ENCODE peak calls at places on chromosomes 12 and 14, in six cellular contexts. One of them, this sample, is unnamed.

GRCh38 chr12:108305520-108305919 is 33.6 kb downstream of the CMKLR1 start:
- DNase-seq in Caco-2: no peak
- DNase-seq in epithelial cell of esophagus: peak; percentile 42
- DNase-seq in uterus: peak; percentile 94
- DNase-seq in lower leg skin: peak; percentile 91
- DNase-seq in heart right ventricle: peak; percentile 88
- DNase-seq in this sample: peak; percentile 26

GRCh38 chr14:85024931-85025330 is 505.0 kb upstream of the FLRT2 start:
- DNase-seq in uterus: no peak
- DNase-seq in epithelial cell of esophagus: no peak
- DNase-seq in Caco-2: no peak
- DNase-seq in heart right ventricle: no peak
- DNase-seq in lower leg skin: no peak
- DNase-seq in this sample: no peak

GRCh38 chr12:98449601-98450000 is 65.8 kb upstream of the TMPO start:
- DNase-seq in epithelial cell of esophagus: no peak
- DNase-seq in uterus: no peak
- DNase-seq in Caco-2: no peak
- DNase-seq in heart right ventricle: no peak
- DNase-seq in lower leg skin: no peak
- DNase-seq in this sample: no peak

GRCh38 chr14:80304125-80304766 is 92.9 kb upstream of the DIO2 start:
- DNase-seq in lower leg skin: peak; percentile 48
- DNase-seq in heart right ventricle: no peak
- DNase-seq in epithelial cell of esophagus: peak; percentile 64
- DNase-seq in uterus: peak; percentile 15
- DNase-seq in Caco-2: no peak
- DNase-seq in this sample: peak; percentile 17

GRCh38 chr14:75648066-75648838 is 12.4 kb downstream of the ERG28 start:
- DNase-seq in Caco-2: peak; percentile 87
- DNase-seq in heart right ventricle: peak; percentile 24
- DNase-seq in epithelial cell of esophagus: peak; percentile 94
- DNase-seq in lower leg skin: no peak
- DNase-seq in uterus: peak; percentile 18
- DNase-seq in this sample: peak; percentile 95

GRCh38 chr14:51430600-51430999 is 190.6 kb downstream of the TMX1 start:
- DNase-seq in epithelial cell of esophagus: no peak
- DNase-seq in lower leg skin: no peak
- DNase-seq in uterus: no peak
- DNase-seq in Caco-2: no peak
- DNase-seq in heart right ventricle: no peak
- DNase-seq in this sample: no peak

GRCh38 chr12:113932411-113933196 is 33.5 kb downstream of the RBM19 start:
- DNase-seq in Caco-2: no peak
- DNase-seq in lower leg skin: no peak
- DNase-seq in heart right ventricle: peak; percentile 26
- DNase-seq in epithelial cell of esophagus: no peak
- DNase-seq in uterus: peak; percentile 44
- DNase-seq in this sample: no peak

GRCh38 chr14:91245029-91245428 is 525 bp upstream of the GPR68 start:
- DNase-seq in uterus: no peak
- DNase-seq in heart right ventricle: no peak
- DNase-seq in Caco-2: no peak
- DNase-seq in epithelial cell of esophagus: no peak
- DNase-seq in lower leg skin: no peak
- DNase-seq in this sample: no peak

GRCh38 chr12:124537525-124538193 is 29.8 kb downstream of the NCOR2 start:
- DNase-seq in epithelial cell of esophagus: no peak
- DNase-seq in uterus: no peak
- DNase-seq in lower leg skin: no peak
- DNase-seq in heart right ventricle: peak; percentile 65
- DNase-seq in Caco-2: no peak
- DNase-seq in this sample: no peak

GRCh38 chr14:23094666-23095195 is at the start of gene ACIN1:
- DNase-seq in uterus: peak; percentile 82
- DNase-seq in epithelial cell of esophagus: peak; percentile 79
- DNase-seq in heart right ventricle: peak; percentile 99
- DNase-seq in Caco-2: peak; percentile 85
- DNase-seq in lower leg skin: peak; percentile 76
- DNase-seq in this sample: peak; percentile 73

GRCh38 chr14:104282332-104283196 is 144.2 kb downstream of the KIF26A start:
- DNase-seq in lower leg skin: no peak
- DNase-seq in Caco-2: peak; percentile 9
- DNase-seq in uterus: peak; percentile 10
- DNase-seq in heart right ventricle: no peak
- DNase-seq in epithelial cell of esophagus: no peak
- DNase-seq in this sample: no peak

GRCh38 chr14:91138511-91139359 is 24.9 kb downstream of the DGLUCY start:
- DNase-seq in lower leg skin: no peak
- DNase-seq in uterus: no peak
- DNase-seq in Caco-2: peak; percentile 61
- DNase-seq in heart right ventricle: no peak
- DNase-seq in epithelial cell of esophagus: peak; percentile 47
- DNase-seq in this sample: peak; percentile 33

GRCh38 chr12:40502322-40502721 is 189.9 kb upstream of the CNTN1 start:
- DNase-seq in heart right ventricle: no peak
- DNase-seq in uterus: no peak
- DNase-seq in Caco-2: no peak
- DNase-seq in lower leg skin: no peak
- DNase-seq in epithelial cell of esophagus: no peak
- DNase-seq in this sample: no peak

GRCh38 chr12:130863298-130863697 is 8.6 kb upstream of the RAN start:
- DNase-seq in lower leg skin: no peak
- DNase-seq in heart right ventricle: no peak
- DNase-seq in Caco-2: peak; percentile 71
- DNase-seq in epithelial cell of esophagus: peak; percentile 48
- DNase-seq in uterus: no peak
- DNase-seq in this sample: no peak

GRCh38 chr12:49673446-49674317 is 33.5 kb downstream of the FMNL3 start:
- DNase-seq in epithelial cell of esophagus: peak; percentile 53
- DNase-seq in heart right ventricle: peak; percentile 91
- DNase-seq in Caco-2: no peak
- DNase-seq in uterus: peak; percentile 95
- DNase-seq in lower leg skin: peak; percentile 80
- DNase-seq in this sample: peak; percentile 47

GRCh38 chr12:25824729-25825128 is 133.8 kb upstream of the RASSF8 start:
- DNase-seq in uterus: no peak
- DNase-seq in Caco-2: no peak
- DNase-seq in epithelial cell of esophagus: no peak
- DNase-seq in lower leg skin: no peak
- DNase-seq in heart right ventricle: no peak
- DNase-seq in this sample: no peak

GRCh38 chr12:60197589-60197988 is 601.8 kb downstream of the SLC16A7 start:
- DNase-seq in epithelial cell of esophagus: peak; percentile 82
- DNase-seq in heart right ventricle: no peak
- DNase-seq in lower leg skin: no peak
- DNase-seq in Caco-2: no peak
- DNase-seq in uterus: no peak
- DNase-seq in this sample: peak; percentile 89

GRCh38 chr14:59275668-59276067 is 87.2 kb downstream of the DAAM1 start:
- DNase-seq in epithelial cell of esophagus: peak; percentile 90
- DNase-seq in lower leg skin: no peak
- DNase-seq in uterus: no peak
- DNase-seq in heart right ventricle: no peak
- DNase-seq in Caco-2: no peak
- DNase-seq in this sample: peak; percentile 97

GRCh38 chr14:30330452-30330851 is 228.5 kb upstream of the G2E3 start:
- DNase-seq in uterus: no peak
- DNase-seq in epithelial cell of esophagus: peak; percentile 23
- DNase-seq in lower leg skin: no peak
- DNase-seq in heart right ventricle: no peak
- DNase-seq in Caco-2: no peak
- DNase-seq in this sample: peak; percentile 9

GRCh38 chr14:102786758-102787157 is 9.5 kb downstream of the TRAF3 start:
- DNase-seq in heart right ventricle: no peak
- DNase-seq in epithelial cell of esophagus: peak; percentile 66
- DNase-seq in uterus: no peak
- DNase-seq in lower leg skin: no peak
- DNase-seq in Caco-2: no peak
- DNase-seq in this sample: peak; percentile 67

GRCh38 chr12:104083769-104084475 is 19.6 kb downstream of the HCFC2 start:
- DNase-seq in epithelial cell of esophagus: no peak
- DNase-seq in Caco-2: no peak
- DNase-seq in heart right ventricle: no peak
- DNase-seq in lower leg skin: no peak
- DNase-seq in uterus: no peak
- DNase-seq in this sample: no peak

GRCh38 chr12:121927798-121928197 is 9.4 kb downstream of the CFAP251 start:
- DNase-seq in lower leg skin: no peak
- DNase-seq in epithelial cell of esophagus: no peak
- DNase-seq in Caco-2: no peak
- DNase-seq in uterus: no peak
- DNase-seq in heart right ventricle: no peak
- DNase-seq in this sample: no peak

GRCh38 chr12:46669720-46670119 is 156.1 kb downstream of the SLC38A4 start:
- DNase-seq in Caco-2: no peak
- DNase-seq in lower leg skin: no peak
- DNase-seq in uterus: no peak
- DNase-seq in heart right ventricle: no peak
- DNase-seq in epithelial cell of esophagus: no peak
- DNase-seq in this sample: no peak

GRCh38 chr14:60515696-60516284 is 6.8 kb downstream of the SIX6 start:
- DNase-seq in Caco-2: no peak
- DNase-seq in uterus: no peak
- DNase-seq in lower leg skin: no peak
- DNase-seq in heart right ventricle: peak; percentile 9
- DNase-seq in epithelial cell of esophagus: no peak
- DNase-seq in this sample: no peak
- H3K4me3 ChIP-seq in Caco-2: no peak overlapping the region
- H3K4me3 ChIP-seq in uterus: no peak overlapping the region
- H3K4me3 ChIP-seq in lower leg skin: no peak overlapping the region
- H3K4me3 ChIP-seq in heart right ventricle: no peak overlapping the region
- H3K4me3 ChIP-seq in epithelial cell of esophagus: no peak overlapping the region
- H3K4me3 ChIP-seq in this sample: no peak overlapping the region

DNA sequence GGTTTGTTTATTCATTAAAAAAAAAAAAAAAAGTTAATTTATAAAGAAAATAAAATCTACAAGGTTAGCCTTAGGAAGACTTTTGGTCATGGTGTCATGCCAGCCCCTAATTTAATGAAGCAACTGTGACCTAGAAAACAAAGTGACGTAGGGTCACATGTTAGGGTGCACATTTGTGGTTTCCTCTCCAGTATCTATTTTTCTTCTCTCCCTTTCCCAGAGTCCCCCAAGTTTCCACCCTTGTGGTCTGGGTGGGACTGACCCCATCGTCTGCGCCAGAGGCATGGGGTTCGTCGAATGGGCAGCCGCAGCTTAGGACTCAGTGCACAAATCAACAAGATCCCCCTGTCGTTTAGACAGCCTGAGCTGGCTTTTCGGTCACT is 19.2 kb upstream of the FOXN3 start:
- DNase-seq in uterus: no peak
- DNase-seq in heart right ventricle: no peak
- DNase-seq in Caco-2: no peak
- DNase-seq in epithelial cell of esophagus: no peak
- DNase-seq in lower leg skin: no peak
- DNase-seq in this sample: no peak
- TF ChIP-seq CTCF in uterus: no peak
- TF ChIP-seq CTCF in heart right ventricle: no peak
- TF ChIP-seq CTCF in Caco-2: no peak
- TF ChIP-seq CTCF in epithelial cell of esophagus: no peak
- TF ChIP-seq CTCF in lower leg skin: no peak
- TF ChIP-seq CTCF in this sample: no peak

GRCh38 chr12:64669270-64669842 is 59.1 kb downstream of the RASSF3 start:
- DNase-seq in heart right ventricle: peak; percentile 56
- DNase-seq in Caco-2: peak; percentile 45
- DNase-seq in epithelial cell of esophagus: no peak
- DNase-seq in uterus: peak; percentile 46
- DNase-seq in lower leg skin: no peak
- DNase-seq in this sample: peak; percentile 15
- H3K4me3 ChIP-seq in heart right ventricle: peak overlapping the region; percentile 25
- H3K4me3 ChIP-seq in Caco-2: no peak overlapping the region
- H3K4me3 ChIP-seq in epithelial cell of esophagus: no peak overlapping the region
- H3K4me3 ChIP-seq in uterus: no peak overlapping the region
- H3K4me3 ChIP-seq in lower leg skin: no peak overlapping the region
- H3K4me3 ChIP-seq in this sample: no peak overlapping the region

DNA sequence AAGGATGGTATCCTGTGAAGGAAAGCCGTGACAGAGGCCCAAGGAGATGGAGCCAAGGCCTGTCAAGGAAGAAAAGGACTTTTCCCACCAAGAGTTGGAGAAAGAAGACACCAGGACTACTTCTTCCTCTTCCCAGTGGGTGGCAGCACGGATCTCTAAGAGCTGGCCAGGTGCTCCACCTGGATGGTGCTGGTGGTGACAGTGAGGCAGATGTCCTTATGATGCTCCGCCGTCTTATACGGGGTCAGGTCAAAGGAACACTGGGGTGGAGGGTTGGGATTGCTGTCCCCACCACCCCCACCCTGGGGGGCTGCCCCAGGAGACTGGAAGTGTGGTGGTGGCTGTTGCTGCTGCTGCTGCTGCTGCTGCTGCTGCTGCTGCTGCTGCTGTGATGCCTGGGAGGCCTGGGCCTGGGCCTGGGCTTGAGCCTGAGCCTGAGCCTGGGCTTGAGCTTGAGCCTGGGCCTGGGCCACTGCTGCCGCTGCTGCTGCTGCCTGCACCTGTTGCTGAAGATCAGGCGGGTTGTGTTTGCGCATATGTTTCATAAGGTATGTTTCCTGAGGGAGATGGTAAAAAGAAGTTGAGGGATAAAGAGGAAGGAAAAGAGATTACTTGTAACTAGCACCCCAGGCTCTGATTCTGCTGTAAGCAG is 4.8 kb upstream of the ING4 start:
- DNase-seq in Caco-2: peak; percentile 66
- DNase-seq in uterus: no peak
- DNase-seq in lower leg skin: no peak
- DNase-seq in heart right ventricle: no peak
- DNase-seq in epithelial cell of esophagus: peak; percentile 36
- DNase-seq in this sample: peak; percentile 10
- TF ChIP-seq CTCF in Caco-2: peak; percentile 75
- TF ChIP-seq CTCF in uterus: no peak
- TF ChIP-seq CTCF in lower leg skin: no peak
- TF ChIP-seq CTCF in heart right ventricle: no peak
- TF ChIP-seq CTCF in epithelial cell of esophagus: peak; percentile 50
- TF ChIP-seq CTCF in this sample: peak; percentile 49

This sample was measured in bronchial epithelial cell.